ENCODE peak calls at places on chromosomes 4 and X, in four cellular contexts. K, F, X and Q are unnamed samples.

GRCh38 chr4:7185487-7186030 is 6.8 kb upstream of the SORCS2 start:
- DNase-seq in K (no peak), F (no peak), X (no peak), Q (no peak)

GRCh38 chr4:54654753-54655152 is 3.0 kb upstream of the KIT start:
- DNase-seq in K (no peak), F (no peak), X (no peak), Q (no peak)

GRCh38 chrX:123675154-123675553 is 57.7 kb downstream of the THOC2 start:
- DNase-seq in K (no peak), F (no peak), X (no peak), Q (no peak)

GRCh38 chr4:163548481-163549243 is 54.2 kb downstream of the TMA16 start:
- DNase-seq in K (peak; percentile 49), F (no peak), X (peak; percentile 37), Q (peak; percentile 52)

GRCh38 chrX:9370888-9371287 is 94.0 kb upstream of the TBL1X start:
- DNase-seq in K (no peak), F (no peak), X (no peak), Q (no peak)

GRCh38 chrX:12138366-12139313 is at the start of gene FRMPD4:
- DNase-seq in K (no peak), F (no peak), X (no peak), Q (peak; percentile 10)

GRCh38 chr4:110348711-110349383 is 127.1 kb upstream of the ENPEP start:
- DNase-seq in K (no peak), F (no peak), X (no peak), Q (no peak)

GRCh38 chrX:93868289-93868985 is 194.4 kb downstream of the FAM133A start:
- DNase-seq in K (no peak), F (no peak), X (no peak), Q (no peak)

GRCh38 chrX:71492086-71493065 is 40.5 kb upstream of the OGT start:
- DNase-seq in K (no peak), F (no peak), X (no peak), Q (peak; percentile 15)

GRCh38 chr4:112214397-112215264 is 17.0 kb upstream of the AP1AR start:
- DNase-seq in K (peak; percentile 34), F (no peak), X (peak; percentile 51), Q (peak; percentile 56)

GRCh38 chrX:8306296-8306975 is 135.4 kb upstream of the VCX2 start:
- DNase-seq in K (no peak), F (no peak), X (no peak), Q (no peak)

GRCh38 chrX:31604629-31605221 is 532.9 kb upstream of the FTHL17 start:
- DNase-seq in K (no peak), F (peak; percentile 51), X (no peak), Q (no peak)

GRCh38 chr4:173506780-173507211 is 23.2 kb downstream of the HAND2 start:
- DNase-seq in K (no peak), F (no peak), X (no peak), Q (peak; percentile 76)

GRCh38 chrX:72097081-72097480 is 34.6 kb downstream of the RTL5 start:
- DNase-seq in K (no peak), F (no peak), X (no peak), Q (no peak)

GRCh38 chr4:6137027-6137746 is 63.2 kb downstream of the JAKMIP1 start:
- DNase-seq in K (no peak), F (no peak), X (no peak), Q (no peak)

GRCh38 chr4:6137747-6138135 is 62.6 kb downstream of the JAKMIP1 start:
- DNase-seq in K (no peak), F (no peak), X (no peak), Q (no peak)

GRCh38 chr4:6134612-6135220 is 65.6 kb downstream of the JAKMIP1 start:
- DNase-seq in K (peak; percentile 29), F (peak; percentile 51), X (peak; percentile 48), Q (no peak)
- TF ChIP-seq NFIC in K (no peak), F (no peak), X (no peak), Q (no peak)

GRCh38 chrX:40083120-40083978 is 14.4 kb downstream of the BCOR start:
- DNase-seq in K (peak; percentile 77), F (no peak), X (no peak), Q (no peak)
- H4K20me1 ChIP-seq in K (peaks cover 95% of the 10 kb centered on the region), F (peaks cover 13% of the 10 kb centered on the region), X (peaks cover 38% of the 10 kb centered on the region), Q (peaks cover 89% of the 10 kb centered on the region)

GRCh38 chrX:131288738-131289511 is at the start of gene IGSF1:
- DNase-seq in K (peak; percentile 59), F (no peak), X (peak; percentile 17), Q (peak; percentile 65)
- TF ChIP-seq NFIC in K (peak; percentile 9), F (no peak), X (no peak), Q (no peak)

DNA sequence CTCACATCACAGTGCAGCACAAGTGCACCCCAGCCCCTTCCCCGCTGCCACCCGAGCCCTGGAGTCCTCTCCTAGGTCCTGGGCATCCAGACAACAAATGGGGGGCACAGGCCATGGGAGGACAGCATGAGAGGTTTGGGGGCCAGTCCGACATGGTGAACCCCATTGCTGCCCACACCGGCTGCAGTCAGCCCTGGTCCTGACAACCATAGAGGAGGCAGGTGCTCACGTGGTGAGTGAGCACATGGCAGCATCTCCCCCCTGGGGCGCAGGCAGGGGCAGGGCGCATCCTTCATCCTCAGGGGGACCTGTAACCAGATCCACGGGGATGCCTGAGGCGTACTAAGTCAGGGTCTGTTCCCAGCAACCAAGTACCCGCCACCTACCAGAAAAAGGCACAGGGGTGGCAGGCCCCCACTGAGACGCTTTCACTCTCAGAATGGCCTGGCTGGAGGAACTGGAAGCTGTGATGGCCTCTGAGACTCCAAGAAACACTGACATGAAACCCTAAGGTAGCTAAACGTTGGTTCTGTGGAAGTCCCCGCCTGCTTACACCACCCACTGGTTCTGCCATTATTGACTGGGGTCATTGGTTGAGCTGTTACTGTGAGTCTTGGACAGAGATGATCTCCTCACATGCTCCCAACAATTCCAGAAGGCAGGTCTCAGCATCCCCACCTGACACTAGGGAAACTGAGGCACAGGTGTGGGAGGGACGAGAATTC is 6.5 kb downstream of the ZFYVE28 start:
- DNase-seq in K (no peak), F (peak; percentile 52), X (no peak), Q (no peak)
- H4K20me1 ChIP-seq in K (no peaks in the 10 kb centered on the region), F (no peaks in the 10 kb centered on the region), X (no peaks in the 10 kb centered on the region), Q (no peaks in the 10 kb centered on the region)

GRCh38 chr4:95549246-95550138 is 719 bp upstream of the UNC5C start:
- DNase-seq in K (no peak), F (peak; percentile 38), X (no peak), Q (peak; percentile 63)
- TF ChIP-seq NFIC in K (no peak), F (no peak), X (no peak), Q (no peak)

DNA sequence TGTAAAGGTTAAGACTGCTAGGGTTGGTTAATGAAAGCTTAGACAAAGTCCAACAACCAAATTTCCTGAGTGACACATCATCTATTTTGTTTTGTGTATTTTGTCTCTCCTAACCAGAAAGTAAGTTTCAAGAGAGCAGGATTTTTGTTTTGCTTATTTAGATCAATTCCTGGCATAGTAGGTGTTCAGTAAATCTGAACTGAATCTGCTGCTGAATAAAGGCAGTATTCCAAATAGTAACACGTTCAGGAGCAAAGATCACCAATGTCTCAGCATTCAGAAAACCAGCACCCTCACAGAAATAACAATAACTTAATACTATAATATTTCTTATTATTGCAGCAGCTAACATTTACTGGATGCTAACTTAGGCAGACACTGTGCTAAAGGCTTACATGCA is 12.2 kb downstream of the FBXW7 start:
- DNase-seq in K (no peak), F (no peak), X (no peak), Q (no peak)
- H4K20me1 ChIP-seq in K (peaks cover 3% of the 10 kb centered on the region), F (no peaks in the 10 kb centered on the region), X (no peaks in the 10 kb centered on the region), Q (peaks cover 34% of the 10 kb centered on the region)

GRCh38 chrX:37912286-37912685 is 64.9 kb upstream of the DYNLT3 start:
- DNase-seq in K (no peak), F (no peak), X (no peak), Q (no peak)
- TF ChIP-seq NFIC in K (no peak), F (no peak), X (no peak), Q (no peak)

GRCh38 chrX:103681443-103681842 is 5.1 kb downstream of the MORF4L2 start:
- DNase-seq in K (no peak), F (no peak), X (no peak), Q (no peak)
- H4K20me1 ChIP-seq in K (no peaks in the 10 kb centered on the region), F (no peaks in the 10 kb centered on the region), X (peaks cover 17% of the 10 kb centered on the region), Q (peaks cover 54% of the 10 kb centered on the region)

GRCh38 chr4:104860227-104861123 is 286.2 kb upstream of the TET2 start:
- DNase-seq in K (peak; percentile 57), F (peak; percentile 72), X (peak; percentile 62), Q (peak; percentile 57)
- TF ChIP-seq NFIC in K (no peak), F (no peak), X (no peak), Q (no peak)